ENCODE peak calls at places on chromosomes 12 and 14, in seven cellular contexts. I is cardiac muscle cell, M is testis, C is adrenal gland, Y is WERI-Rb-1, G is ascending aorta, N is IMR-90. R is an unnamed sample.

GRCh38 chr14:75334191-75335051 is 55.8 kb downstream of the FOS start:
- DNase-seq in G (peak), I (peak), C (peak), N (peak), M (peak), Y (no peak), R (peak)

GRCh38 chr12:109065154-109065852 is 12.9 kb downstream of the USP30 start:
- DNase-seq in C (no peak), G (no peak), M (no peak), I (no peak), Y (no peak), N (no peak), R (no peak)

GRCh38 chr14:88323520-88324199 is 591 bp upstream of the KCNK10 start:
- DNase-seq in M (peak), G (no peak), N (peak), C (no peak), I (peak), Y (peak), R (no peak)

GRCh38 chr14:27389402-27389801 is 791.6 kb upstream of the NOVA1 start:
- DNase-seq in I (no peak), M (no peak), Y (no peak), C (no peak), N (no peak), G (no peak), R (no peak)

GRCh38 chr12:47028186-47028585 is 51.2 kb upstream of the PCED1B start:
- DNase-seq in M (no peak), C (no peak), Y (no peak), N (no peak), G (no peak), I (no peak), R (no peak)

GRCh38 chr12:10404798-10405197 is 4.8 kb downstream of the KLRC4 start:
- DNase-seq in C (no peak), Y (no peak), N (no peak), M (no peak), I (no peak), G (no peak), R (no peak)

GRCh38 chr14:20791199-20791996 is 10.3 kb downstream of the RNASE6 start:
- DNase-seq in Y (no peak), M (no peak), I (no peak), G (no peak), C (no peak), N (no peak), R (no peak)

GRCh38 chr12:96889273-96889933 is 17.7 kb upstream of the NEDD1 start:
- DNase-seq in M (no peak), C (no peak), Y (no peak), I (peak), N (peak), G (no peak), R (no peak)

GRCh38 chr14:55438066-55438683 is 2.2 kb downstream of the TBPL2 start:
- DNase-seq in I (peak), C (no peak), Y (peak), M (peak), G (no peak), N (peak), R (no peak)

GRCh38 chr12:71162832-71163711 is 5.3 kb upstream of the TSPAN8 start:
- DNase-seq in G (no peak), N (no peak), I (no peak), Y (no peak), M (no peak), C (no peak), R (no peak)
- H3K27ac ChIP-seq in G (no peak), N (no peak), I (no peak), Y (no peak), M (no peak), C (no peak), R (no peak)

DNA sequence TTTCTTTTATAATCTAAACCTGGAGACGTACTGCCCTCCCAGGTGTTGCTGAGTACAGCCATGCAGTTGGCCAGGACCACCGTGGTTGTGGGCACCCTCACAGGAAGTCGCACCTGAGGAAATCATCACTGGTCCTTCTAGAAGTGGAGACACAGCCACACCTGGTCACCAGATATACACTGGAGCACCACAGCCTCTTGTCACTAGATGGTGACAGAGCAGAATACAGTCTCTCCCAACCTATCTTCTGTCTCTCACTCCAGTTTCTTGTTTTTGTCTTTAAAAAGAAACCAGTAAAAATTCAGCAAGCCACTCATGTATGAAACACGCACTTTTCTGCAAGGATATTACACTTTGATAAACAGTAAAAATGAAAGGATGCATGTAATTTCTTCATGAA is 43.1 kb upstream of the GPHB5 start:
- DNase-seq in N (no peak), I (no peak), C (no peak), Y (no peak), M (no peak), G (no peak), R (no peak)
- TF ChIP-seq CTCF in N (no peak), I (no peak), C (no peak), Y (peak), M (no peak), G (no peak), R (no peak)

GRCh38 chr12:106101798-106102197 is 37.0 kb downstream of the NUAK1 start:
- DNase-seq in N (no peak), Y (no peak), M (peak), G (peak), I (peak), C (no peak), R (no peak)
- H3K27ac ChIP-seq in N (no peak), Y (no peak), M (peak), G (peak), I (peak), C (no peak), R (no peak)

DNA sequence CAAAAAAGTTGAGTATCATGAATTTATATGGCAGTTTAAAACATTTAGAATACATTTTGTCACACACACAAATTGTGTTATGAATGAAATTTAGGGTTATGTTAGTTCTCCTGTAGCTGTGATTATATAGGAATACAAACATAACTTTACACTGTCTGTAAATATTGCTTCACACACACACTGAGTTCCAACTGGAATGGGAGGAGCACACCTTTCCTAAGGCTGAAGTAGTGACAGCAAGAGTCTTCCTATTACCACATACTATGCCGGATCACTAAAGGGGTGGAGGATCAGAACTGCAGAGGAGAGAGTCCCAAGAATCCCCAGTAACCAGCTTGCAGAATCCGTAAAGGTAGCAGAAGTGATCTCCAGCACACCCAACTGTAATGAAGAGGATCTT is 63.7 kb downstream of the DNAI7 start:
- DNase-seq in G (no peak), M (no peak), I (no peak), C (no peak), N (no peak), Y (no peak), R (no peak)
- TF ChIP-seq CTCF in G (no peak), M (no peak), I (no peak), C (no peak), N (no peak), Y (no peak), R (no peak)